ENCODE peak calls at places on chromosomes 4 and X, in nine cellular contexts. One of them, this sample, is unnamed.
A peak's percentile ranks its signal among the peaks of the same experiment; 100 is the strongest.

GRCh38 chr4:145012841-145013240 is 85.2 kb downstream of the ANAPC10 start:
- DNase-seq in neural progenitor cell: no peak
- DNase-seq in GM23248: peak; percentile 55
- DNase-seq in OCI-LY7: no peak
- DNase-seq in MM.1S: no peak
- DNase-seq in PC-3: peak; percentile 41
- DNase-seq in HCT116: no peak
- DNase-seq in GM23338: no peak
- DNase-seq in SK-N-SH: no peak
- DNase-seq in this sample: no peak

GRCh38 chr4:69039071-69039470 is 57.2 kb upstream of the UGT2B7 start:
- DNase-seq in SK-N-SH: no peak
- DNase-seq in GM23248: no peak
- DNase-seq in neural progenitor cell: no peak
- DNase-seq in HCT116: no peak
- DNase-seq in MM.1S: no peak
- DNase-seq in OCI-LY7: no peak
- DNase-seq in PC-3: no peak
- DNase-seq in GM23338: no peak
- DNase-seq in this sample: no peak

GRCh38 chr4:157076578-157076947 is 613 bp downstream of the GLRB start:
- DNase-seq in PC-3: peak; percentile 12
- DNase-seq in MM.1S: no peak
- DNase-seq in neural progenitor cell: peak; percentile 25
- DNase-seq in HCT116: no peak
- DNase-seq in SK-N-SH: peak; percentile 39
- DNase-seq in OCI-LY7: no peak
- DNase-seq in GM23338: peak; percentile 28
- DNase-seq in GM23248: no peak
- DNase-seq in this sample: peak; percentile 30

GRCh38 chrX:108396188-108396885 is 41.9 kb downstream of the COL4A6 start:
- DNase-seq in GM23338: peak; percentile 58
- DNase-seq in SK-N-SH: no peak
- DNase-seq in neural progenitor cell: no peak
- DNase-seq in OCI-LY7: no peak
- DNase-seq in MM.1S: no peak
- DNase-seq in GM23248: peak; percentile 36
- DNase-seq in HCT116: peak; percentile 47
- DNase-seq in PC-3: peak; percentile 68
- DNase-seq in this sample: peak; percentile 16

GRCh38 chr4:25092139-25092538 is 61.4 kb upstream of the LGI2 start:
- DNase-seq in neural progenitor cell: peak; percentile 21
- DNase-seq in MM.1S: no peak
- DNase-seq in HCT116: no peak
- DNase-seq in SK-N-SH: no peak
- DNase-seq in GM23338: peak; percentile 36
- DNase-seq in GM23248: no peak
- DNase-seq in OCI-LY7: no peak
- DNase-seq in PC-3: no peak
- DNase-seq in this sample: no peak

GRCh38 chr4:159860945-159861344 is 758.1 kb downstream of the RAPGEF2 start:
- DNase-seq in HCT116: no peak
- DNase-seq in PC-3: no peak
- DNase-seq in neural progenitor cell: no peak
- DNase-seq in GM23338: no peak
- DNase-seq in OCI-LY7: no peak
- DNase-seq in SK-N-SH: no peak
- DNase-seq in MM.1S: no peak
- DNase-seq in GM23248: no peak
- DNase-seq in this sample: no peak

GRCh38 chr4:67721770-67722597 is 21.0 kb upstream of the UBA6 start:
- DNase-seq in OCI-LY7: no peak
- DNase-seq in GM23338: peak; percentile 79
- DNase-seq in neural progenitor cell: peak; percentile 28
- DNase-seq in HCT116: peak; percentile 68
- DNase-seq in GM23248: no peak
- DNase-seq in SK-N-SH: no peak
- DNase-seq in MM.1S: no peak
- DNase-seq in PC-3: peak; percentile 94
- DNase-seq in this sample: no peak

GRCh38 chr4:1367230-1367935 is 20.4 kb downstream of the UVSSA start:
- DNase-seq in SK-N-SH: no peak
- DNase-seq in HCT116: no peak
- DNase-seq in neural progenitor cell: no peak
- DNase-seq in OCI-LY7: no peak
- DNase-seq in PC-3: no peak
- DNase-seq in GM23248: no peak
- DNase-seq in GM23338: no peak
- DNase-seq in MM.1S: no peak
- DNase-seq in this sample: no peak

GRCh38 chr4:1821679-1822567 is 28.8 kb downstream of the FGFR3 start:
- DNase-seq in neural progenitor cell: no peak
- DNase-seq in OCI-LY7: peak; percentile 8
- DNase-seq in PC-3: no peak
- DNase-seq in MM.1S: no peak
- DNase-seq in HCT116: no peak
- DNase-seq in SK-N-SH: no peak
- DNase-seq in GM23338: no peak
- DNase-seq in GM23248: no peak
- DNase-seq in this sample: no peak

GRCh38 chr4:118836763-118837507 is 1.0 kb upstream of the SEC24D start:
- DNase-seq in neural progenitor cell: no peak
- DNase-seq in PC-3: no peak
- DNase-seq in GM23338: no peak
- DNase-seq in MM.1S: no peak
- DNase-seq in GM23248: no peak
- DNase-seq in OCI-LY7: peak; percentile 13
- DNase-seq in HCT116: no peak
- DNase-seq in SK-N-SH: no peak
- DNase-seq in this sample: no peak

GRCh38 chr4:157514711-157515110 is 294.2 kb downstream of the GRIA2 start:
- DNase-seq in GM23248: no peak
- DNase-seq in HCT116: no peak
- DNase-seq in neural progenitor cell: peak; percentile 36
- DNase-seq in MM.1S: no peak
- DNase-seq in PC-3: peak; percentile 2
- DNase-seq in SK-N-SH: peak; percentile 20
- DNase-seq in OCI-LY7: no peak
- DNase-seq in GM23338: peak; percentile 72
- DNase-seq in this sample: no peak

GRCh38 chr4:137510866-137511265 is 21.4 kb downstream of the PCDH18 start:
- DNase-seq in MM.1S: no peak
- DNase-seq in OCI-LY7: no peak
- DNase-seq in neural progenitor cell: no peak
- DNase-seq in SK-N-SH: no peak
- DNase-seq in GM23338: peak; percentile 62
- DNase-seq in GM23248: peak; percentile 95
- DNase-seq in PC-3: peak; percentile 81
- DNase-seq in HCT116: peak; percentile 62
- DNase-seq in this sample: peak; percentile 54

GRCh38 chrX:96568088-96568487 is 116.6 kb upstream of the DIAPH2 start:
- DNase-seq in HCT116: no peak
- DNase-seq in OCI-LY7: no peak
- DNase-seq in GM23248: no peak
- DNase-seq in GM23338: no peak
- DNase-seq in PC-3: no peak
- DNase-seq in neural progenitor cell: no peak
- DNase-seq in SK-N-SH: no peak
- DNase-seq in MM.1S: no peak
- DNase-seq in this sample: no peak

GRCh38 chrX:97666890-97667289 is 783.2 kb downstream of the RPA4 start:
- DNase-seq in SK-N-SH: no peak
- DNase-seq in PC-3: no peak
- DNase-seq in GM23248: no peak
- DNase-seq in OCI-LY7: no peak
- DNase-seq in neural progenitor cell: no peak
- DNase-seq in GM23338: no peak
- DNase-seq in HCT116: no peak
- DNase-seq in MM.1S: no peak
- DNase-seq in this sample: no peak

GRCh38 chr4:164924670-164925238 is 47.8 kb downstream of the APELA start:
- DNase-seq in GM23248: peak; percentile 15
- DNase-seq in SK-N-SH: no peak
- DNase-seq in neural progenitor cell: no peak
- DNase-seq in PC-3: peak; percentile 17
- DNase-seq in GM23338: no peak
- DNase-seq in MM.1S: no peak
- DNase-seq in HCT116: no peak
- DNase-seq in OCI-LY7: no peak
- DNase-seq in this sample: no peak

GRCh38 chr4:182916483-182917181 is 554 bp downstream of the DCTD start:
- DNase-seq in OCI-LY7: peak; percentile 44
- DNase-seq in MM.1S: peak; percentile 32
- DNase-seq in neural progenitor cell: no peak
- DNase-seq in SK-N-SH: no peak
- DNase-seq in GM23338: peak; percentile 50
- DNase-seq in PC-3: peak; percentile 38
- DNase-seq in GM23248: peak; percentile 90
- DNase-seq in HCT116: no peak
- DNase-seq in this sample: peak; percentile 73

GRCh38 chr4:127968565-127968964 is 3.4 kb downstream of the ABHD18 start:
- DNase-seq in SK-N-SH: no peak
- DNase-seq in GM23248: no peak
- DNase-seq in MM.1S: no peak
- DNase-seq in GM23338: no peak
- DNase-seq in OCI-LY7: no peak
- DNase-seq in HCT116: no peak
- DNase-seq in neural progenitor cell: no peak
- DNase-seq in PC-3: no peak
- DNase-seq in this sample: no peak

GRCh38 chrX:134782796-134783195 is 124.5 kb upstream of the PLAC1 start:
- DNase-seq in HCT116: no peak
- DNase-seq in PC-3: peak; percentile 72
- DNase-seq in GM23338: peak; percentile 35
- DNase-seq in neural progenitor cell: peak; percentile 19
- DNase-seq in SK-N-SH: peak; percentile 23
- DNase-seq in GM23248: peak; percentile 64
- DNase-seq in MM.1S: no peak
- DNase-seq in OCI-LY7: peak; percentile 9
- DNase-seq in this sample: peak; percentile 58

DNA sequence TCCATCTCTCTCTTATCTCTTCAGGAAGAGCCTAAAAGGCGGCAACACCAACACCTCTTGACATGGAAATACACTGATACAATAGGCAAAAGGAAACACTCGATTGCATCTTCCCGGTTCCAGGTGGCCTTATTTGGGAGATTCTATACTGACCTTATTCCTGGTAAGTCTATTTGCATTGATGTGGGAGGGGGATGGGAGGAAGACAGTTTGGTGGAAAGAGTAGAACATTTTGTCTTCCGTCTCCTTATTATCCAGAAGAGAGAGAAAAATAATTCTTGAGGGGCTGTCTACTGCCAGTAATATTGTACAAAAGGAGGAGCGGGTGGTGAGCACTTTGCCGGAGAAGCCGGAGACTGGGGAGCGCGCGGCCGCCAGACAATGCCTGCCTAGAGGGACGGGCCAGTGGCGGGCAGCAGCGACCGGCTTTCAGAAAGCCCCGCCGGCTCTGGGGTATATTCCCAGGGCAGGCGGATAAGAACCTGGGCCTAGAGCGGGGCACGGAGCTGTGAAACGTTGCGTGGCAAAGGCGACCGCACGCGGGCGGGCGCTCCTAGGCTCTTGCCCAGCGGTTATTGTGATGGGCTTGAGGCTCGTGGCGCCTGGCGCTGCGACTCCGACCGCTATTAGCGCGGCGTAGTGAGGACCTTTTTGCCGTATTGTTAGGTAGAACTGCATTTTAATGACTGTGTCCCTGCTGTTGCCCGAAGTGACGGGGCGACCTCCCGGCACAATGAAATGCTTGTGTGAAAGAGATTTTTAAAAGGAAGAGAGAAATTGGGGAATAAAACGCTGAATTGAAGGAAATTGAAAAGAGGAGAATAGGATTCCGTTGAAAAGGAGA is 520 bp downstream of the PRDM8 start:
- DNase-seq in neural progenitor cell: peak; percentile 81
- DNase-seq in SK-N-SH: peak; percentile 83
- DNase-seq in HCT116: no peak
- DNase-seq in MM.1S: no peak
- DNase-seq in GM23248: peak; percentile 74
- DNase-seq in PC-3: no peak
- DNase-seq in OCI-LY7: no peak
- DNase-seq in GM23338: peak; percentile 71
- DNase-seq in this sample: no peak
- H3K4me2 ChIP-seq in neural progenitor cell: peak overlapping the region; percentile 77
- H3K4me2 ChIP-seq in SK-N-SH: peak overlapping the region; percentile 73
- H3K4me2 ChIP-seq in HCT116: no peak overlapping the region
- H3K4me2 ChIP-seq in MM.1S: no peak overlapping the region
- H3K4me2 ChIP-seq in GM23248: peak overlapping the region; percentile 92
- H3K4me2 ChIP-seq in PC-3: peak overlapping the region; percentile 48
- H3K4me2 ChIP-seq in OCI-LY7: no peak overlapping the region
- H3K4me2 ChIP-seq in GM23338: peak overlapping the region; percentile 78
- H3K4me2 ChIP-seq in this sample: peak overlapping the region; percentile 76

DNA sequence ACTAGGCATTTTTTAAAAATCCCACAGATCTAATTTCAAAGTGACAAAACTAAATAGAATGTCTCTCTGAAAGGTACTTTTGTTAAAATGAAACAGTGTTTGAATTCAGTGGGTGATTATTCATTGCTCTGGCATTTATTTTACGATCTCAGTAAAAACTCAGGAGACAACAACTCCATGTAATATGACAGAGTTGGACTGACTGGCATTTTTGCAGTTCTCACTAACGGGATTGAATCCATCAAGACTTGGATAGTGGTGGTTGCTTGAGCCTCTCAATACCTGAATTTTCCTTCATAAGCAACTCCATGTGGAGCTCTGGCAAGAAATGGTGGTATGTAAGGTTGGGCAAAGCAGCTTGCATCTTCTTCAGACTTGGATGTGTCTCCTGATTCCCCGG is 72.6 kb downstream of the FRMPD4 start:
- DNase-seq in HCT116: no peak
- DNase-seq in GM23338: no peak
- DNase-seq in SK-N-SH: no peak
- DNase-seq in neural progenitor cell: no peak
- DNase-seq in PC-3: peak; percentile 84
- DNase-seq in OCI-LY7: no peak
- DNase-seq in MM.1S: no peak
- DNase-seq in GM23248: peak; percentile 6
- DNase-seq in this sample: no peak
- TF ChIP-seq EZH2phosphoT487 in HCT116: no peak
- TF ChIP-seq EZH2phosphoT487 in GM23338: no peak
- TF ChIP-seq EZH2phosphoT487 in SK-N-SH: no peak
- TF ChIP-seq EZH2phosphoT487 in neural progenitor cell: no peak
- TF ChIP-seq EZH2phosphoT487 in PC-3: no peak
- TF ChIP-seq EZH2phosphoT487 in OCI-LY7: no peak
- TF ChIP-seq EZH2phosphoT487 in MM.1S: no peak
- TF ChIP-seq EZH2phosphoT487 in GM23248: no peak
- TF ChIP-seq EZH2phosphoT487 in this sample: no peak

GRCh38 chrX:45830343-45830742 is 629.7 kb upstream of the DIPK2B start:
- DNase-seq in MM.1S: no peak
- DNase-seq in PC-3: no peak
- DNase-seq in neural progenitor cell: no peak
- DNase-seq in GM23248: no peak
- DNase-seq in OCI-LY7: no peak
- DNase-seq in GM23338: no peak
- DNase-seq in SK-N-SH: no peak
- DNase-seq in HCT116: no peak
- DNase-seq in this sample: no peak
- H3K4me2 ChIP-seq in MM.1S: no peak overlapping the region
- H3K4me2 ChIP-seq in PC-3: no peak overlapping the region
- H3K4me2 ChIP-seq in neural progenitor cell: no peak overlapping the region
- H3K4me2 ChIP-seq in GM23248: no peak overlapping the region
- H3K4me2 ChIP-seq in OCI-LY7: no peak overlapping the region
- H3K4me2 ChIP-seq in GM23338: no peak overlapping the region
- H3K4me2 ChIP-seq in SK-N-SH: no peak overlapping the region
- H3K4me2 ChIP-seq in HCT116: peak overlapping the region; percentile 7
- H3K4me2 ChIP-seq in this sample: no peak overlapping the region

GRCh38 chrX:13570245-13570573 is 808 bp downstream of the EGFL6 start:
- DNase-seq in SK-N-SH: no peak
- DNase-seq in neural progenitor cell: peak; percentile 13
- DNase-seq in PC-3: no peak
- DNase-seq in HCT116: no peak
- DNase-seq in MM.1S: no peak
- DNase-seq in OCI-LY7: no peak
- DNase-seq in GM23248: no peak
- DNase-seq in GM23338: peak; percentile 2
- DNase-seq in this sample: no peak
- TF ChIP-seq EZH2phosphoT487 in SK-N-SH: no peak
- TF ChIP-seq EZH2phosphoT487 in neural progenitor cell: no peak
- TF ChIP-seq EZH2phosphoT487 in PC-3: no peak
- TF ChIP-seq EZH2phosphoT487 in HCT116: no peak
- TF ChIP-seq EZH2phosphoT487 in MM.1S: no peak
- TF ChIP-seq EZH2phosphoT487 in OCI-LY7: no peak
- TF ChIP-seq EZH2phosphoT487 in GM23248: no peak
- TF ChIP-seq EZH2phosphoT487 in GM23338: no peak
- TF ChIP-seq EZH2phosphoT487 in this sample: no peak